ENCODE peak calls at places on chromosomes 1 and 21, in five cellular contexts. V, O, Y, S and D are unnamed samples.

GRCh38 chr1:236608930-236609726 is 4.8 kb upstream of the HEATR1 start:
- DNase-seq in V (peak; percentile 30), O (peak; percentile 41), Y (peak; percentile 11), S (no peak), D (peak; percentile 36)

GRCh38 chr1:244391761-244392160 is 59.9 kb downstream of the ADSS2 start:
- DNase-seq in V (peak; percentile 93), O (no peak), Y (no peak), S (no peak), D (no peak)

GRCh38 chr21:32916522-32917099 is 109.1 kb upstream of the OLIG2 start:
- DNase-seq in V (no peak), O (no peak), Y (peak; percentile 14), S (no peak), D (peak; percentile 26)

GRCh38 chr1:182299728-182300581 is 91.6 kb downstream of the GLUL start:
- DNase-seq in V (no peak), O (peak; percentile 43), Y (no peak), S (no peak), D (no peak)

GRCh38 chr1:201608635-201609395 is 69.9 kb downstream of the NAV1 start:
- DNase-seq in V (no peak), O (no peak), Y (no peak), S (no peak), D (no peak)

GRCh38 chr1:154466136-154466665 is 35.8 kb upstream of the TDRD10 start:
- DNase-seq in V (no peak), O (no peak), Y (no peak), S (no peak), D (peak; percentile 71)

GRCh38 chr1:217273866-217274265 is 357.0 kb downstream of the GPATCH2 start:
- DNase-seq in V (no peak), O (no peak), Y (no peak), S (no peak), D (no peak)

GRCh38 chr1:46131727-46132528 is 501 bp downstream of the PIK3R3 start:
- DNase-seq in V (peak; percentile 33), O (peak; percentile 32), Y (no peak), S (no peak), D (peak; percentile 74)

GRCh38 chr1:173360478-173361063 is 116.6 kb upstream of the PRDX6 start:
- DNase-seq in V (no peak), O (no peak), Y (no peak), S (no peak), D (no peak)

GRCh38 chr21:46154955-46155513 is 345 bp downstream of the FTCD start:
- DNase-seq in V (no peak), O (no peak), Y (no peak), S (no peak), D (no peak)

GRCh38 chr1:210144736-210145135 is 87.9 kb upstream of the SERTAD4 start:
- DNase-seq in V (no peak), O (no peak), Y (no peak), S (no peak), D (no peak)

GRCh38 chr1:84504580-84505021 is 1.6 kb upstream of the SPATA1 start:
- DNase-seq in V (no peak), O (no peak), Y (no peak), S (no peak), D (no peak)

GRCh38 chr1:152878042-152878441 is at the start of gene SMCP:
- DNase-seq in V (no peak), O (no peak), Y (no peak), S (no peak), D (peak; percentile 7)

GRCh38 chr1:50047916-50048694 is 24.4 kb upstream of the AGBL4 start:
- DNase-seq in V (no peak), O (no peak), Y (no peak), S (no peak), D (no peak)

GRCh38 chr1:230713915-230714764 is at the start of gene AGT:
- DNase-seq in V (no peak), O (peak; percentile 47), Y (no peak), S (no peak), D (no peak)

GRCh38 chr1:151905070-151905442 is 4.3 kb downstream of the THEM4 start:
- DNase-seq in V (no peak), O (peak; percentile 39), Y (no peak), S (no peak), D (no peak)

GRCh38 chr1:37944816-37945215 is 2.0 kb downstream of the INPP5B start:
- DNase-seq in V (no peak), O (no peak), Y (no peak), S (no peak), D (no peak)

GRCh38 chr1:32413507-32414185 is 19.4 kb upstream of the BSDC1 start:
- DNase-seq in V (no peak), O (peak; percentile 75), Y (peak; percentile 68), S (peak; percentile 14), D (peak; percentile 94)

GRCh38 chr1:47439151-47440051 is 1.6 kb downstream of the FOXD2 start:
- DNase-seq in V (no peak), O (no peak), Y (no peak), S (no peak), D (no peak)